ENCODE peak calls at places on chromosomes 6 and 20, in eight cellular contexts. One of them, this sample, is unnamed.
A peak's percentile ranks its signal among the peaks of the same experiment; 100 is the strongest.

GRCh38 chr20:19407731-19408130 is 195.3 kb downstream of the SLC24A3 start:
- DNase-seq in HuH-7.5: no peak
- DNase-seq in small intestine: no peak
- DNase-seq in glutamatergic neuron: no peak
- DNase-seq in fibroblast of the conjunctiva: no peak
- DNase-seq in activated effector memory CD4-positive, alpha-beta T cell treated with anti-CD3 and anti-CD28 coated beads, Interleukin-2, amount 50 U/mL, for 16 hours: no peak
- DNase-seq in NCI-H2081: no peak
- DNase-seq in brain microvascular endothelial cell: no peak
- DNase-seq in this sample: no peak

GRCh38 chr20:47610247-47610944 is 108.7 kb downstream of the NCOA3 start:
- DNase-seq in HuH-7.5: peak; percentile 78
- DNase-seq in fibroblast of the conjunctiva: peak; percentile 71
- DNase-seq in NCI-H2081: no peak
- DNase-seq in glutamatergic neuron: no peak
- DNase-seq in brain microvascular endothelial cell: peak; percentile 89
- DNase-seq in small intestine: peak; percentile 52
- DNase-seq in activated effector memory CD4-positive, alpha-beta T cell treated with anti-CD3 and anti-CD28 coated beads, Interleukin-2, amount 50 U/mL, for 16 hours: peak; percentile 89
- DNase-seq in this sample: no peak

GRCh38 chr6:51613558-51613957 is 473.9 kb downstream of the PKHD1 start:
- DNase-seq in HuH-7.5: no peak
- DNase-seq in small intestine: peak; percentile 40
- DNase-seq in NCI-H2081: peak; percentile 18
- DNase-seq in glutamatergic neuron: no peak
- DNase-seq in brain microvascular endothelial cell: no peak
- DNase-seq in fibroblast of the conjunctiva: no peak
- DNase-seq in activated effector memory CD4-positive, alpha-beta T cell treated with anti-CD3 and anti-CD28 coated beads, Interleukin-2, amount 50 U/mL, for 16 hours: no peak
- DNase-seq in this sample: no peak

GRCh38 chr6:159169193-159169555 is at the start of gene FNDC1:
- DNase-seq in HuH-7.5: peak; percentile 58
- DNase-seq in NCI-H2081: no peak
- DNase-seq in glutamatergic neuron: peak; percentile 82
- DNase-seq in activated effector memory CD4-positive, alpha-beta T cell treated with anti-CD3 and anti-CD28 coated beads, Interleukin-2, amount 50 U/mL, for 16 hours: peak; percentile 75
- DNase-seq in fibroblast of the conjunctiva: no peak
- DNase-seq in small intestine: no peak
- DNase-seq in brain microvascular endothelial cell: no peak
- DNase-seq in this sample: peak; percentile 37

GRCh38 chr6:81767163-81768000 is 14.9 kb upstream of the TENT5A start:
- DNase-seq in activated effector memory CD4-positive, alpha-beta T cell treated with anti-CD3 and anti-CD28 coated beads, Interleukin-2, amount 50 U/mL, for 16 hours: no peak
- DNase-seq in fibroblast of the conjunctiva: peak; percentile 86
- DNase-seq in brain microvascular endothelial cell: peak; percentile 24
- DNase-seq in HuH-7.5: no peak
- DNase-seq in NCI-H2081: no peak
- DNase-seq in glutamatergic neuron: no peak
- DNase-seq in small intestine: peak; percentile 29
- DNase-seq in this sample: peak; percentile 73

GRCh38 chr6:42453649-42454427 is 2.1 kb upstream of the TRERF1 start:
- DNase-seq in brain microvascular endothelial cell: peak; percentile 36
- DNase-seq in activated effector memory CD4-positive, alpha-beta T cell treated with anti-CD3 and anti-CD28 coated beads, Interleukin-2, amount 50 U/mL, for 16 hours: no peak
- DNase-seq in HuH-7.5: no peak
- DNase-seq in NCI-H2081: peak; percentile 44
- DNase-seq in small intestine: peak; percentile 60
- DNase-seq in fibroblast of the conjunctiva: no peak
- DNase-seq in glutamatergic neuron: peak; percentile 72
- DNase-seq in this sample: peak; percentile 81

GRCh38 chr6:28867078-28867414 is 56.7 kb downstream of the TRIM27 start:
- DNase-seq in fibroblast of the conjunctiva: no peak
- DNase-seq in NCI-H2081: no peak
- DNase-seq in activated effector memory CD4-positive, alpha-beta T cell treated with anti-CD3 and anti-CD28 coated beads, Interleukin-2, amount 50 U/mL, for 16 hours: no peak
- DNase-seq in brain microvascular endothelial cell: no peak
- DNase-seq in HuH-7.5: no peak
- DNase-seq in small intestine: peak; percentile 22
- DNase-seq in glutamatergic neuron: no peak
- DNase-seq in this sample: no peak

GRCh38 chr20:43404880-43405279 is 52.8 kb upstream of the SRSF6 start:
- DNase-seq in NCI-H2081: no peak
- DNase-seq in HuH-7.5: no peak
- DNase-seq in fibroblast of the conjunctiva: no peak
- DNase-seq in brain microvascular endothelial cell: no peak
- DNase-seq in small intestine: peak; percentile 3
- DNase-seq in activated effector memory CD4-positive, alpha-beta T cell treated with anti-CD3 and anti-CD28 coated beads, Interleukin-2, amount 50 U/mL, for 16 hours: no peak
- DNase-seq in glutamatergic neuron: no peak
- DNase-seq in this sample: no peak

GRCh38 chr6:18016133-18016532 is 28.7 kb upstream of the KIF13A start:
- DNase-seq in activated effector memory CD4-positive, alpha-beta T cell treated with anti-CD3 and anti-CD28 coated beads, Interleukin-2, amount 50 U/mL, for 16 hours: no peak
- DNase-seq in fibroblast of the conjunctiva: no peak
- DNase-seq in glutamatergic neuron: no peak
- DNase-seq in brain microvascular endothelial cell: no peak
- DNase-seq in small intestine: no peak
- DNase-seq in NCI-H2081: no peak
- DNase-seq in HuH-7.5: no peak
- DNase-seq in this sample: no peak

GRCh38 chr6:142165227-142165626 is 18.2 kb downstream of the VTA1 start:
- DNase-seq in activated effector memory CD4-positive, alpha-beta T cell treated with anti-CD3 and anti-CD28 coated beads, Interleukin-2, amount 50 U/mL, for 16 hours: no peak
- DNase-seq in brain microvascular endothelial cell: no peak
- DNase-seq in HuH-7.5: no peak
- DNase-seq in small intestine: no peak
- DNase-seq in glutamatergic neuron: no peak
- DNase-seq in NCI-H2081: peak; percentile 45
- DNase-seq in fibroblast of the conjunctiva: no peak
- DNase-seq in this sample: no peak

GRCh38 chr6:33828764-33829731 is 25.2 kb upstream of the MLN start:
- DNase-seq in fibroblast of the conjunctiva: no peak
- DNase-seq in HuH-7.5: no peak
- DNase-seq in NCI-H2081: no peak
- DNase-seq in brain microvascular endothelial cell: no peak
- DNase-seq in small intestine: no peak
- DNase-seq in activated effector memory CD4-positive, alpha-beta T cell treated with anti-CD3 and anti-CD28 coated beads, Interleukin-2, amount 50 U/mL, for 16 hours: no peak
- DNase-seq in glutamatergic neuron: peak; percentile 49
- DNase-seq in this sample: no peak

GRCh38 chr6:21887301-21888185 is 294.0 kb downstream of the SOX4 start:
- DNase-seq in HuH-7.5: no peak
- DNase-seq in activated effector memory CD4-positive, alpha-beta T cell treated with anti-CD3 and anti-CD28 coated beads, Interleukin-2, amount 50 U/mL, for 16 hours: no peak
- DNase-seq in brain microvascular endothelial cell: peak; percentile 31
- DNase-seq in fibroblast of the conjunctiva: no peak
- DNase-seq in glutamatergic neuron: no peak
- DNase-seq in NCI-H2081: peak; percentile 65
- DNase-seq in small intestine: no peak
- DNase-seq in this sample: no peak

GRCh38 chr20:18754030-18754659 is 59.4 kb upstream of the SCP2D1 start:
- DNase-seq in HuH-7.5: no peak
- DNase-seq in brain microvascular endothelial cell: no peak
- DNase-seq in small intestine: no peak
- DNase-seq in fibroblast of the conjunctiva: no peak
- DNase-seq in glutamatergic neuron: no peak
- DNase-seq in activated effector memory CD4-positive, alpha-beta T cell treated with anti-CD3 and anti-CD28 coated beads, Interleukin-2, amount 50 U/mL, for 16 hours: no peak
- DNase-seq in NCI-H2081: no peak
- DNase-seq in this sample: no peak

GRCh38 chr6:124978451-124979293 is 16.4 kb downstream of the RNF217 start:
- DNase-seq in activated effector memory CD4-positive, alpha-beta T cell treated with anti-CD3 and anti-CD28 coated beads, Interleukin-2, amount 50 U/mL, for 16 hours: no peak
- DNase-seq in fibroblast of the conjunctiva: no peak
- DNase-seq in glutamatergic neuron: no peak
- DNase-seq in small intestine: no peak
- DNase-seq in NCI-H2081: no peak
- DNase-seq in HuH-7.5: no peak
- DNase-seq in brain microvascular endothelial cell: no peak
- DNase-seq in this sample: no peak

GRCh38 chr20:38032585-38033329 is 499 bp downstream of the TTI1 start:
- DNase-seq in fibroblast of the conjunctiva: no peak
- DNase-seq in brain microvascular endothelial cell: no peak
- DNase-seq in NCI-H2081: peak; percentile 28
- DNase-seq in activated effector memory CD4-positive, alpha-beta T cell treated with anti-CD3 and anti-CD28 coated beads, Interleukin-2, amount 50 U/mL, for 16 hours: no peak
- DNase-seq in glutamatergic neuron: no peak
- DNase-seq in small intestine: no peak
- DNase-seq in HuH-7.5: no peak
- DNase-seq in this sample: peak; percentile 23

GRCh38 chr6:27174958-27175357 is 72.5 kb upstream of the PRSS16 start:
- DNase-seq in brain microvascular endothelial cell: no peak
- DNase-seq in HuH-7.5: no peak
- DNase-seq in fibroblast of the conjunctiva: no peak
- DNase-seq in activated effector memory CD4-positive, alpha-beta T cell treated with anti-CD3 and anti-CD28 coated beads, Interleukin-2, amount 50 U/mL, for 16 hours: no peak
- DNase-seq in NCI-H2081: no peak
- DNase-seq in small intestine: no peak
- DNase-seq in glutamatergic neuron: no peak
- DNase-seq in this sample: no peak

GRCh38 chr6:170067923-170068360 is 222.9 kb downstream of the DLL1 start:
- DNase-seq in small intestine: no peak
- DNase-seq in activated effector memory CD4-positive, alpha-beta T cell treated with anti-CD3 and anti-CD28 coated beads, Interleukin-2, amount 50 U/mL, for 16 hours: peak; percentile 27
- DNase-seq in brain microvascular endothelial cell: no peak
- DNase-seq in glutamatergic neuron: no peak
- DNase-seq in HuH-7.5: no peak
- DNase-seq in fibroblast of the conjunctiva: no peak
- DNase-seq in NCI-H2081: no peak
- DNase-seq in this sample: no peak

This sample was measured in colonic mucosa.